ENCODE peak calls at places on chromosomes 6 and 20, in ten cellular contexts. M, X, U, K, V, B, C, N, O and Z are unnamed samples.

GRCh38 chr6:151682922-151683321 is 124.6 kb upstream of the ESR1 start:
- DNase-seq in X (no peak), C (no peak), V (no peak), K (no peak), O (no peak), U (no peak), N (no peak), B (no peak), M (no peak), Z (no peak)

GRCh38 chr6:70414813-70415212 is 1.5 kb downstream of the FAM135A start:
- DNase-seq in M (no peak), O (no peak), N (no peak), K (no peak), B (no peak), U (no peak), V (peak; percentile 6), C (no peak), X (no peak), Z (no peak)

GRCh38 chr6:28343898-28344677 is 5.7 kb upstream of the ZKSCAN3 start:
- DNase-seq in K (no peak), X (no peak), V (no peak), O (no peak), N (no peak), C (no peak), U (no peak), M (no peak), B (no peak), Z (no peak)

GRCh38 chr20:53224851-53225250 is 252.7 kb downstream of the TSHZ2 start:
- DNase-seq in V (no peak), X (no peak), U (no peak), K (no peak), N (peak; percentile 18), C (no peak), B (no peak), M (no peak), O (no peak), Z (no peak)

GRCh38 chr20:17731233-17731632 is 31.5 kb downstream of the BANF2 start:
- DNase-seq in C (no peak), M (no peak), O (no peak), B (no peak), X (no peak), K (no peak), U (no peak), V (no peak), N (no peak), Z (no peak)

GRCh38 chr6:5213851-5214507 is 46.8 kb downstream of the LYRM4 start:
- DNase-seq in U (no peak), X (no peak), C (no peak), V (no peak), K (no peak), O (peak; percentile 33), N (peak; percentile 82), M (peak; percentile 39), B (no peak), Z (no peak)

GRCh38 chr6:129521946-129522345 is 188.0 kb downstream of the ARHGAP18 start:
- DNase-seq in C (no peak), N (no peak), B (no peak), U (no peak), M (no peak), K (no peak), X (no peak), O (no peak), V (no peak), Z (no peak)

GRCh38 chr6:6366778-6367177 is 46.3 kb upstream of the F13A1 start:
- DNase-seq in N (no peak), V (no peak), B (no peak), O (no peak), C (no peak), X (no peak), M (no peak), U (no peak), K (no peak), Z (no peak)

GRCh38 chr6:39806277-39806676 is 14.1 kb downstream of the DAAM2 start:
- DNase-seq in K (no peak), X (no peak), V (no peak), B (no peak), O (no peak), C (no peak), U (no peak), N (peak; percentile 37), M (no peak), Z (no peak)

GRCh38 chr6:15363523-15364400 is 117.9 kb downstream of the JARID2 start:
- DNase-seq in M (no peak), U (no peak), N (no peak), O (no peak), C (no peak), X (no peak), V (no peak), K (no peak), B (no peak), Z (no peak)

GRCh38 chr6:153938876-153939275 is 100.2 kb upstream of the OPRM1 start:
- DNase-seq in O (no peak), V (no peak), K (no peak), X (no peak), C (no peak), N (no peak), U (no peak), M (no peak), B (no peak), Z (no peak)

GRCh38 chr6:36682328-36683144 is 4.0 kb downstream of the CDKN1A start:
- DNase-seq in B (peak; percentile 51), X (no peak), O (peak; percentile 47), C (peak; percentile 95), N (no peak), V (peak; percentile 91), U (no peak), M (peak; percentile 88), K (peak; percentile 83), Z (peak; percentile 38)

GRCh38 chr6:169626169-169626833 is 75.5 kb downstream of the WDR27 start:
- DNase-seq in V (no peak), O (no peak), M (no peak), U (no peak), K (no peak), N (no peak), X (no peak), C (no peak), B (no peak), Z (no peak)

GRCh38 chr6:52517502-52518278 is 59.2 kb downstream of the TRAM2 start:
- DNase-seq in K (peak; percentile 86), U (no peak), V (no peak), O (peak; percentile 81), N (peak; percentile 98), C (no peak), B (peak; percentile 86), M (peak; percentile 92), X (peak; percentile 92), Z (peak; percentile 90)

GRCh38 chr6:156260792-156261191 is 516.4 kb upstream of the ARID1B start:
- DNase-seq in V (no peak), M (no peak), K (no peak), X (no peak), C (no peak), N (no peak), O (no peak), U (no peak), B (no peak), Z (no peak)

GRCh38 chr6:164947174-164947573 is 362.2 kb downstream of the C6orf118 start:
- DNase-seq in K (no peak), M (no peak), U (no peak), X (no peak), B (no peak), O (no peak), C (no peak), N (no peak), V (no peak), Z (no peak)

GRCh38 chr20:49680475-49680874 is 33.2 kb downstream of the B4GALT5 start:
- DNase-seq in V (no peak), O (no peak), B (no peak), K (no peak), U (no peak), N (no peak), X (no peak), C (no peak), M (no peak), Z (no peak)
- H3K4me1 ChIP-seq in V (peaks cover 48% of the 10 kb centered on the region), O (peaks cover 71% of the 10 kb centered on the region), B (peaks cover 78% of the 10 kb centered on the region), K (peaks cover 100% of the 10 kb centered on the region), U (peaks cover 30% of the 10 kb centered on the region), N (peaks cover 18% of the 10 kb centered on the region), X (peaks cover 55% of the 10 kb centered on the region), C (peaks cover 19% of the 10 kb centered on the region), M (peaks cover 60% of the 10 kb centered on the region), Z (peaks cover 56% of the 10 kb centered on the region)

GRCh38 chr6:71482742-71483141 is 194.1 kb downstream of the OGFRL1 start:
- DNase-seq in B (no peak), V (no peak), X (no peak), N (no peak), O (no peak), U (no peak), K (no peak), C (no peak), M (peak; percentile 36), Z (no peak)
- TF ChIP-seq CTCF in B (peak; percentile 13), V (peak; percentile 47), X (no peak), N (peak; percentile 21), O (peak; percentile 17), U (no peak), K (no peak), C (no peak), M (peak; percentile 47), Z (no peak)

DNA sequence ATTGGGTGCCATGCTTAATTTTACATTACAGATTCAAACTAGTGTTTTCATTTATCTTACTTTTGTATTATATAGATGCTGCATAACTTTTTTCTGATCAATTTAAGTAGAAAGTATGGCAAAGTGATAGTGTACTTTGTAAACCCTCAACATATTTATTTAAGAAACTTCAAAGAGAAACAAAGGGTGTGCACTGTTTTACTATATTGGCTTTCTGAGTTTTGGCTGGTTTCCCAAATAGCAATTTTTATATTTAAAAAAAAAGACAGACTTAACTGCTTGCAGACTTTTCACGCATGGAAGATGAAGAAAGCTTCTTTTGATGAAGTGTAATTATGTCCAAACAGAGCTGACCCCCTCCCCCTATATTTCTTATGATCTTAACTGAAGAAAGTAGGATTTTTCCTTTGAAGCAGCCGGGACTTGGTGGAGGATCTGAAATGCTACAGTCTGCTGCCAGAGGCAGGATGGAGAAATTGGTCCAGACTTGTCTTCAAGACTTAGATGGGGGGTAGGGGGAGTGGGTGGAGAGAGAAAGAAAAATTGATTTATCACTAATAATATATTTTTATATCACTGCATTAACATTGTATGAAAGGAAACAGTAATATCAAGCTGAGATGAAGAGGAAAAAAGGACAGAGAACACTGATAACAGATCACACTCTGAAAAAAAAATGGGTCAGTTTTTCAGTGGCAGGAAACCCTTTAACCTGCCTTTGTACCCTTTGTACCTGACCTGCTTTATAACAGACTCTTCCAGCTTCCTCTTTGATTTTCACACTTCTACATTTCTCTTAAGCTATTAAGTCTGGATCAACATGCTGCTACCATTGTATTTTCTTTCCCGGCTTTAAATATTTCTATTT is 56.0 kb upstream of the SUPT3H start:
- DNase-seq in B (no peak), N (no peak), V (no peak), X (no peak), C (no peak), U (no peak), O (no peak), M (no peak), K (no peak), Z (no peak)
- H3K4me1 ChIP-seq in B (peaks cover 12% of the 10 kb centered on the region), N (peaks cover 11% of the 10 kb centered on the region), V (no peaks in the 10 kb centered on the region), X (peaks cover 11% of the 10 kb centered on the region), C (no peaks in the 10 kb centered on the region), U (no peaks in the 10 kb centered on the region), O (peaks cover 17% of the 10 kb centered on the region), M (peaks cover 57% of the 10 kb centered on the region), K (peaks cover 53% of the 10 kb centered on the region), Z (peaks cover 4% of the 10 kb centered on the region)

DNA sequence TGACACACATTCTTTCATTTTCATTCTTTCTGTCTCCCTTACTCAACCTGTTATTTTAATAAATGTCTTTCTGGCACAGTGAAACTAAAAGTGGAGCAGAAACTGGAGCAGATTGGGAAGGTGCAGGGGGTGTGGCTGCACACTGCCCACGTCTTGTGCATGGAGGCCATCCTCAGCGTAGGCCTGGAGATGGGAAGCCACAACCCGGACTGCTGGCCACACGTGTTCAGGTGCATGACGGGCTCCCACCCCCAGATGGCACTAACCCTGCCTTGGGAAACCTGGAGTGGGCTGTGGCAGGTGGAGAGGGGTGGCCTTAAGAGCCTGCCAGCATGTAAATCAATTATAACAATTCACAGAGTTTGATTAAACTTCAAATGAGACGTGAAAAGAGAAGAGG is 71.4 kb upstream of the PBOV1 start:
- DNase-seq in N (no peak), O (peak; percentile 24), V (peak; percentile 11), U (no peak), M (peak; percentile 9), B (no peak), C (no peak), K (no peak), X (no peak), Z (no peak)
- TF ChIP-seq CTCF in N (peak; percentile 2), O (peak; percentile 29), V (peak; percentile 55), U (no peak), M (peak; percentile 37), B (no peak), C (no peak), K (no peak), X (no peak), Z (no peak)